ENCODE peak calls at places on chromosomes 6 and 20, in six cellular contexts. J is endodermal cell, D is astrocyte of the spinal cord, N is PC-9, C is left ventricle myocardium inferior, X is IMR-90. A is an unnamed sample.

GRCh38 chr6:16712931-16713484 is 48.3 kb downstream of the ATXN1 start:
- DNase-seq in X (peak; percentile 95), C (peak; percentile 28), J (peak; percentile 52), D (peak; percentile 91), N (peak; percentile 45), A (peak; percentile 48)

GRCh38 chr20:22495172-22495571 is 89.2 kb downstream of the FOXA2 start:
- DNase-seq in N (no peak), C (no peak), D (no peak), X (no peak), J (no peak), A (no peak)

GRCh38 chr20:45419188-45420091 is 3.5 kb downstream of the PIGT start:
- DNase-seq in J (no peak), C (peak; percentile 61), X (peak; percentile 94), N (peak; percentile 78), D (peak; percentile 97), A (no peak)

GRCh38 chr6:5506149-5506548 is 244.8 kb downstream of the FARS2 start:
- DNase-seq in C (no peak), D (no peak), N (no peak), J (no peak), X (no peak), A (no peak)

GRCh38 chr6:52512199-52512598 is 64.7 kb downstream of the TRAM2 start:
- DNase-seq in N (peak; percentile 40), C (peak; percentile 40), X (peak; percentile 88), D (peak; percentile 88), J (no peak), A (peak; percentile 40)

GRCh38 chr6:42452171-42453026 is 673 bp upstream of the TRERF1 start:
- DNase-seq in N (peak; percentile 68), X (peak; percentile 76), C (peak; percentile 74), D (peak; percentile 86), J (peak; percentile 91), A (no peak)

GRCh38 chr6:100472674-100473073 is 8.0 kb upstream of the SIM1 start:
- DNase-seq in X (peak; percentile 64), J (no peak), N (peak; percentile 34), C (no peak), D (no peak), A (no peak)

GRCh38 chr20:45343867-45344721 is 4.1 kb downstream of the SDC4 start:
- DNase-seq in J (peak; percentile 67), C (no peak), N (peak; percentile 90), X (peak; percentile 93), D (peak; percentile 87), A (no peak)

GRCh38 chr6:2165216-2165725 is 80.1 kb downstream of the GMDS start:
- DNase-seq in N (no peak), J (no peak), C (no peak), D (no peak), X (no peak), A (no peak)

GRCh38 chr6:169961772-169962561 is 210.5 kb downstream of the ERMARD start:
- DNase-seq in D (no peak), J (peak; percentile 87), C (peak; percentile 37), X (no peak), N (no peak), A (no peak)

GRCh38 chr6:136289327-136289578 is 393 bp downstream of the BCLAF1 start:
- DNase-seq in C (peak; percentile 92), N (peak; percentile 91), X (peak; percentile 86), J (peak; percentile 93), D (peak; percentile 91), A (peak; percentile 85)

GRCh38 chr20:1108437-1108920 is 9.9 kb upstream of the PSMF1 start:
- DNase-seq in N (peak; percentile 50), X (peak; percentile 23), D (peak; percentile 17), C (peak; percentile 50), J (peak; percentile 89), A (peak; percentile 51)

GRCh38 chr6:130587778-130588520 is 222.1 kb downstream of the TMEM200A start:
- DNase-seq in J (no peak), N (no peak), C (no peak), D (peak; percentile 79), X (peak; percentile 91), A (no peak)

GRCh38 chr6:43773050-43773956 is 3.3 kb downstream of the VEGFA start:
- DNase-seq in C (peak; percentile 58), N (peak; percentile 72), J (peak; percentile 83), X (peak; percentile 57), D (peak; percentile 17), A (no peak)

GRCh38 chr6:16291739-16292138 is 53.4 kb downstream of the GMPR start:
- DNase-seq in N (no peak), X (no peak), J (no peak), D (no peak), C (no peak), A (no peak)

GRCh38 chr6:2037230-2037926 is 208.0 kb downstream of the GMDS start:
- DNase-seq in J (peak; percentile 60), C (no peak), D (peak; percentile 25), N (no peak), X (peak; percentile 28), A (no peak)

GRCh38 chr6:121680058-121680457 is 244.6 kb downstream of the GJA1 start:
- DNase-seq in J (peak; percentile 62), N (no peak), X (no peak), C (no peak), D (no peak), A (no peak)

GRCh38 chr20:60210779-60211617 is 252.8 kb downstream of the CDH26 start:
- DNase-seq in C (peak; percentile 62), D (peak; percentile 63), N (peak; percentile 54), X (peak; percentile 60), J (peak; percentile 92), A (peak; percentile 69)

DNA sequence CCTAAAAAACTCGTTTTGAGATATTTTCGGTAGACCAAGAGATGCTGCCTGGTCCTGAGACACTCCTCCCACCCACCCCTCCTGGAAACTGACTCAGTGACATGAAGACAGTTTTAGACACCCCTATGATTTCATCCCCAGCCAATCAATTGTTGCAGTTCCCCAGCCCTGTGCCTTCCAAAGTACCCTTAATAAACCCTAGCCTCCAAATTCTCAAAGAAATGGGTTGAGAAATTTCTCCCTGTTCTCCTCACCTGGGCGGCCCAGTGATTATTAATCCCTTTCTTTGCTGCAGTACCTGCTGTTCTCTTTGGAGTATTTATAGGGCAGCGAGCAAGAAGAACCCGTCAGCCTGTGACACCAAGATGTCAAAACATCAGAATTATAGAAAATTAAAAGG is 33.3 kb upstream of the MCUR1 start:
- DNase-seq in D (no peak), C (no peak), X (no peak), J (no peak), N (no peak), A (no peak)
- H3K4me3 ChIP-seq in D (no peak overlapping the region), C (no peak overlapping the region), X (no peak overlapping the region), J (no peak overlapping the region), N (no peak overlapping the region), A (no peak overlapping the region)

GRCh38 chr20:5665417-5665816 is 84.8 kb upstream of the SHLD1 start:
- DNase-seq in D (no peak), J (no peak), X (no peak), N (no peak), C (no peak), A (no peak)

GRCh38 chr20:5670137-5670536 is 80.1 kb upstream of the SHLD1 start:
- DNase-seq in J (no peak), N (no peak), X (no peak), C (no peak), D (no peak), A (no peak)

GRCh38 chr20:5670874-5671273 is 79.3 kb upstream of the SHLD1 start:
- DNase-seq in N (no peak), X (no peak), C (no peak), J (no peak), D (no peak), A (no peak)

GRCh38 chr20:5668529-5668868 is 81.7 kb upstream of the SHLD1 start:
- DNase-seq in N (no peak), D (no peak), J (no peak), C (no peak), X (no peak), A (no peak)

GRCh38 chr20:5667703-5668528 is 82.3 kb upstream of the SHLD1 start:
- DNase-seq in N (no peak), J (no peak), D (no peak), C (no peak), X (no peak), A (no peak)
- H3K4me3 ChIP-seq in N (no peak overlapping the region), J (no peak overlapping the region), D (no peak overlapping the region), C (no peak overlapping the region), X (no peak overlapping the region), A (no peak overlapping the region)

GRCh38 chr20:41344938-41345728 is 4.5 kb downstream of the LPIN3 start:
- DNase-seq in X (no peak), D (no peak), J (no peak), N (no peak), C (no peak), A (no peak)
- H3K4me3 ChIP-seq in X (no peak overlapping the region), D (no peak overlapping the region), J (no peak overlapping the region), N (no peak overlapping the region), C (no peak overlapping the region), A (no peak overlapping the region)

GRCh38 chr6:27579973-27580372 is 107.1 kb upstream of the ZNF184 start:
- DNase-seq in N (no peak), C (no peak), X (no peak), D (no peak), J (no peak), A (no peak)
- H3K4me3 ChIP-seq in N (no peak overlapping the region), C (no peak overlapping the region), X (no peak overlapping the region), D (no peak overlapping the region), J (no peak overlapping the region), A (no peak overlapping the region)

DNA sequence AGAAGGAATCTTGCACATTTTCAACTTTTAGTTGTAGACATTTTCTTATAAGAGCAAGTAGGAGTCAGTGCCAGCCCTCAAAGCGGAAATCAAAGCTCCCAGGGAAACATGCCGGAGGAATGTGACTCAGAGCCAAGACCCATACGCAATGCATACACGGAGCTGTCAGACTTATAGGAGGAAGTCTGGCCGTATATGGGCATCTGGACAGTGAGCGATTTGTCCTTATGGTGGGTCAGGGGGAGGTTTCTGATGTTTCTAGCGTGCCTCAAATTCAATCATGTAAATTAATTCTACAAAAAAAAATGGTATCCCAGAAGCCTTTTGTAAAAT is 3.6 kb upstream of the CCN2 start:
- DNase-seq in J (no peak), C (peak; percentile 26), X (peak; percentile 99), D (peak; percentile 99), N (peak; percentile 77), A (peak; percentile 28)
- H3K4me3 ChIP-seq in J (no peak overlapping the region), C (peak overlapping the region; percentile 52), X (no peak overlapping the region), D (no peak overlapping the region), N (no peak overlapping the region), A (no peak overlapping the region)

GRCh38 chr6:28772480-28773381 is 151.1 kb downstream of the TRIM27 start:
- DNase-seq in C (no peak), J (peak; percentile 72), D (no peak), X (no peak), N (no peak), A (no peak)
- H3K4me3 ChIP-seq in C (no peak overlapping the region), J (peak overlapping the region; percentile 93), D (no peak overlapping the region), X (no peak overlapping the region), N (no peak overlapping the region), A (no peak overlapping the region)

DNA sequence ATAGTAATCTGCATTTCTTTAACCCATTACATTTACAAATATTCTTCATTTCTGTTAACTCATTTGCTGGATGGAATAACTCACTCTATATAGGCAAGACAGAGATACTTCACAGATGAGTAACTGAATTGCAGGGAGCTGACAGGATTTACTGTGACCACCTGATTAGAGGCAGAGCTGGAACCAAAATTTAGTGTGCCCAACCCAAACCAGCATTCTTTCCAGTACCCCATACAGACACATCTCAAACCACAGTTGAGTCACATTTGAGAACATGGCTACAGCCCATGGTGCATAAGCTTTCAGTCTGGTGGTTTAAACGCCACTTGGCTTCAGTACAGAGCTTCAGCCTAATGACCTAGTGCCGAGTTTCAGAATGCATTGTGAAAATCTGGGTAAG is 138.4 kb upstream of the TENT5A start:
- DNase-seq in C (no peak), J (no peak), N (no peak), X (peak; percentile 53), D (peak; percentile 94), A (no peak)
- H3K4me3 ChIP-seq in C (no peak overlapping the region), J (no peak overlapping the region), N (no peak overlapping the region), X (no peak overlapping the region), D (no peak overlapping the region), A (no peak overlapping the region)